ENCODE peak calls at places on chromosomes 3 and 15, in five cellular contexts. P is HL-60, V is choroid plexus epithelial cell, Z is Peyer's patch, O is cardiac fibroblast. A is an unnamed sample.

GRCh38 chr3:182947892-182948291 is 32.4 kb downstream of the DCUN1D1 start:
- DNase-seq in V (no peak), P (no peak), Z (no peak), O (peak), A (peak)

GRCh38 chr15:41926184-41927056 is 32.6 kb upstream of the SPTBN5 start:
- DNase-seq in V (peak), Z (no peak), O (peak), P (no peak), A (no peak)

GRCh38 chr3:49255112-49255511 is 21.9 kb downstream of the C3orf62 start:
- DNase-seq in P (peak), Z (no peak), O (no peak), V (peak), A (peak)

GRCh38 chr3:41418961-41419691 is 219.8 kb downstream of the CTNNB1 start:
- DNase-seq in Z (no peak), O (peak), V (peak), P (no peak), A (no peak)

GRCh38 chr15:80174017-80174746 is 21.4 kb downstream of the FAH start:
- DNase-seq in V (peak), Z (no peak), O (peak), P (no peak), A (no peak)

GRCh38 chr3:62872318-62872717 is 2.9 kb downstream of the CADPS start:
- DNase-seq in V (no peak), P (no peak), Z (no peak), O (no peak), A (no peak)

GRCh38 chr15:64383760-64384159 is 2.5 kb upstream of the PCLAF start:
- DNase-seq in O (no peak), Z (no peak), P (no peak), V (no peak), A (no peak)

GRCh38 chr3:106345353-106346027 is 476.7 kb upstream of the CBLB start:
- DNase-seq in V (peak), Z (no peak), O (peak), P (peak), A (no peak)

GRCh38 chr3:194637066-194637465 is 3.8 kb upstream of the TMEM44 start:
- DNase-seq in V (no peak), P (no peak), Z (no peak), O (peak), A (no peak)

GRCh38 chr3:139123377-139124095 is 78.8 kb upstream of the PRR23C start:
- DNase-seq in Z (no peak), V (peak), P (peak), O (no peak), A (no peak)

GRCh38 chr3:126422571-126423091 is 27.9 kb downstream of the CFAP100 start:
- DNase-seq in P (no peak), Z (no peak), V (no peak), O (no peak), A (no peak)

GRCh38 chr3:40845916-40846315 is 321.2 kb downstream of the ZNF621 start:
- DNase-seq in V (no peak), O (no peak), Z (no peak), P (no peak), A (no peak)

GRCh38 chr15:72222433-72222832 is 8.6 kb downstream of the PKM start:
- DNase-seq in O (peak), Z (peak), P (no peak), V (no peak), A (no peak)

GRCh38 chr3:133209871-133210550 is 171.8 kb downstream of the TMEM108 start:
- DNase-seq in P (peak), Z (no peak), O (peak), V (no peak), A (peak)

GRCh38 chr15:101139986-101140696 is 111.7 kb downstream of the CHSY1 start:
- DNase-seq in Z (no peak), O (no peak), V (no peak), P (no peak), A (no peak)

GRCh38 chr3:127796045-127796720 is 26.1 kb downstream of the MGLL start:
- DNase-seq in P (no peak), O (no peak), Z (no peak), V (no peak), A (no peak)

GRCh38 chr3:3137526-3137925 is 10.8 kb downstream of the TRNT1 start:
- DNase-seq in Z (no peak), P (no peak), V (no peak), O (no peak), A (no peak)

GRCh38 chr3:15287565-15288330 is 44.6 kb downstream of the SH3BP5 start:
- DNase-seq in Z (no peak), V (peak), P (peak), O (peak), A (no peak)

GRCh38 chr3:53243165-53243564 is 12.7 kb downstream of the TKT start:
- DNase-seq in Z (peak), P (peak), O (peak), V (peak), A (no peak)

GRCh38 chr3:47016934-47017435 is 37.5 kb downstream of the NBEAL2 start:
- DNase-seq in Z (no peak), P (peak), O (peak), V (peak), A (peak)

GRCh38 chr3:112512320-112512719 is 13.0 kb upstream of the BTLA start:
- DNase-seq in V (no peak), P (no peak), Z (no peak), O (no peak), A (no peak)

GRCh38 chr3:33360136-33360825 is 79.9 kb downstream of the UBP1 start:
- DNase-seq in O (peak), Z (no peak), P (no peak), V (peak), A (no peak)

GRCh38 chr3:64209866-64210609 is 15.2 kb downstream of the PRICKLE2 start:
- DNase-seq in O (peak), P (no peak), Z (no peak), V (no peak), A (no peak)

GRCh38 chr3:195813916-195814486 is 2.3 kb upstream of the MUC4 start:
- DNase-seq in V (no peak), O (no peak), Z (no peak), P (no peak), A (no peak)

GRCh38 chr3:185270262-185270955 is 16.6 kb upstream of the EHHADH start:
- DNase-seq in P (peak), O (peak), V (peak), Z (no peak), A (peak)
- TF ChIP-seq CTCF in P (peak), O (peak), V (peak), Z (peak), A (peak)

DNA sequence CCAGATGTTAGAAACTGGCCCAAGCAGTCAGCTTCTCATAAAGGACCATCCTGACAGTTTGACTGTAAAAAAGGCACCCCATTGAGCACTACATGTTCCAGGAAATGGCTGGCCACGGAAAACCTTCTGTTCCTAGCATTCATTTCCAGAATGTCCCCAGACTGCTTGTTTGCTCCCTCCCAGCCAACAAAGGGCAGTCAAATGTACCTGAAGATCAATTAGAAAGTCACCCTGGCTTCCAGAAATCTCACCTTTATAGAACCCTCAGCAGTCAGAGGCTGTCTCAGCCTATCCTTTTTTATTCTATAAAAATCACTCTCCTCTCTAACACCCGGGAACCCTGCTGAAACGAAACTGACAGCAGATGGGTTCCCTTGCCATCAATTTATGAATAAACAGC is 774 bp upstream of the SAMMSON start:
- DNase-seq in V (peak), O (no peak), Z (no peak), P (no peak), A (no peak)
- H3K4me3 ChIP-seq in V (peak), O (no peak), Z (no peak), P (no peak), A (no peak)

GRCh38 chr15:25943831-25944230 is 80.7 kb upstream of the ATP10A start:
- DNase-seq in P (no peak), Z (no peak), V (no peak), O (no peak), A (no peak)

GRCh38 chr15:25950014-25950413 is 86.9 kb upstream of the ATP10A start:
- DNase-seq in Z (no peak), O (no peak), V (no peak), P (no peak), A (no peak)

GRCh38 chr15:25944386-25944785 is 81.3 kb upstream of the ATP10A start:
- DNase-seq in Z (no peak), O (no peak), P (no peak), V (no peak), A (no peak)

GRCh38 chr15:25946241-25946786 is 83.2 kb upstream of the ATP10A start:
- DNase-seq in O (no peak), Z (no peak), V (no peak), P (no peak), A (no peak)

DNA sequence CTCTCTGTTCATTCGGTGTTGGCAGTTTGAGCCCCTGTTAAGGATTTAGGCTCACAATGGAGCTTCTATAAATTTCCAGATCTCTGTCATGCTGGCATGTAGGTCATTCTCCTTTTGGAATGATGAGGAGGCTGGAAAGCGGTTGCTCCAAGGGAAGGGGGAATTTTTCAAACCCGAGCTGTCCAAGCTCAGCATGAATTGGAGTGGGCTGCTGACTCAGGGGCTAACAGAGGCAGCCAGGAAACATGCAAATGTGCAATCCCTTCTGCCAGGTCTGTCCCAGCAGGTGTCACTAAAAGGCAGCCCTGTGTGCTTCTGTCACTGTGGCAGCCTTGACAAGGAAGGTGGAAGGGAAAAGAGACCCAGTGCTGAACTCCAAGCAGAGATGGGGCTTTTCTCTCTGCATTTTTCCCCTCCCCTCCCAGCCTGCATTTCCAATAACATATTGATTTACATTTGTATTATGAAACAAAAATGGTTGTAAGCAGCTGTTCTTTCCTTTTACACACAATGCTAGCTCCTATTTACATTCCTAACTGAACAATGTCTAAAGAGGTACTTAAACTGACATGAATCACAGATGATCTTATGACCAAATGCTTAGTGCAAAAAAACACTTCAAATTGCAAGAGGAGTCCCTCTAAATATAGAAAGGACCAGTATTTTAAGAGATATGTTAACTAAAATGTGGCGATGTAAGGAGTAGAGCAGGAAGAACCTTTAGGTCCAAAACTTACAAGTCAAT is 84.4 kb upstream of the ATP10A start:
- DNase-seq in Z (no peak), P (no peak), V (no peak), O (no peak), A (no peak)
- TF ChIP-seq CTCF in Z (no peak), P (no peak), V (no peak), O (no peak), A (peak)

GRCh38 chr3:38229036-38229435 is 36.6 kb upstream of the SLC22A13 start:
- DNase-seq in Z (no peak), V (no peak), O (peak), P (no peak), A (no peak)

GRCh38 chr3:38226273-38226672 is 39.3 kb upstream of the SLC22A13 start:
- DNase-seq in P (no peak), Z (no peak), O (peak), V (peak), A (no peak)

GRCh38 chr3:38232701-38233100 is 32.9 kb upstream of the SLC22A13 start:
- DNase-seq in Z (no peak), O (no peak), V (no peak), P (no peak), A (no peak)

GRCh38 chr3:38224357-38224756 is 41.3 kb upstream of the SLC22A13 start:
- DNase-seq in Z (no peak), O (no peak), V (peak), P (no peak), A (no peak)

DNA sequence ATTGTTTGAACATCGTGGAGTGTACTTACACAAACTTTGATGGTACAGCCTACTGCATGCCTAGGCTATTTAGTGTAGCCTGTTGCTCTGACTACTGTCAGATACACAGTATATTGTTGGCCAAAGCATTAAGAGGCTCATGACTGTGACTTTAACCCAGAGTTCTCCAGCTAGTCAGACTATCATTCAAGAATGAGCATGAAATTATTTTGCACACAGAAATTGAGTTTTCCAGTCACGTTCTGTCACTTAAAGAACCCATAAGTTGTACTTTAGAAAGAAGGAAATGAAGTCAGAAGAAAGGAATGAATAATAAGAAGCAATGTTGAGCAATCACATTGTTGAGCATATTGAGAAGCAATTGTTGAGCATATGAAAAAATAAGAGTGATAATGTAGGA is 37.6 kb upstream of the SLC22A13 start:
- DNase-seq in V (peak), Z (no peak), O (peak), P (no peak), A (no peak)
- H3K4me3 ChIP-seq in V (no peak), Z (no peak), O (no peak), P (no peak), A (no peak)

GRCh38 chr3:116037954-116038911 is 407.1 kb downstream of the LSAMP start:
- DNase-seq in Z (no peak), V (no peak), P (no peak), O (peak), A (peak)
- TF ChIP-seq CTCF in Z (no peak), V (no peak), P (no peak), O (no peak), A (no peak)

DNA sequence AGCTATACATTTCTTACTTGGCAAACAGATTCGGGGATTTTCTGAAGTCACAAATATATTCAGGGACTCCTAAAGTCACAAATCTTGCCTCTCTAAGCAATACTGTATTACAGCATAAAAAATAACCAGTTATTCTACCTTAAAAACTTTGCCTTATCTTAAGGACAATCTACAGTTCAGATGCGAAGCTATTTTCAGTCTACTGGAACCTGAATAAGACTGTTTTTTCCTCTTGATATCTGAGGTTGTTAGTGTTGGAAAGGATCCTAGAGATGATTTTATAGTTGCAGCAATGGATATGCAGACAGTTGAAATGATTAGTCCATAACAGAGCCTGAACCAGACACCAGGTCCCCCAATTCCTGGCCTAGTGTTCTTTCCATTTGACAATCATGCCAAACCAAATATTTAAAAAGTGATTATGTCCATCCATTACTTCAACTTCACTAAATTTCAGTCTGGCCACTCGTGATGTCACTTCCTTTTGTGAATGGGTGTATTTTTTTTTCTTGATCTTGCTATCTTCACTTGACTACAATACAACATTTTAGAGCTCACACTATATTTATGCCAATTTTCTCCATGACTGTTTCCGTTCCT is 1.8 kb downstream of the HDGFL3 start:
- DNase-seq in P (no peak), V (peak), Z (no peak), O (peak), A (peak)
- H3K4me3 ChIP-seq in P (no peak), V (peak), Z (no peak), O (no peak), A (peak)

GRCh38 chr3:157130138-157130880 is 29.6 kb downstream of the CCNL1 start:
- DNase-seq in V (peak), O (peak), P (peak), Z (peak), A (peak)
- TF ChIP-seq CTCF in V (peak), O (peak), P (no peak), Z (peak), A (peak)

DNA sequence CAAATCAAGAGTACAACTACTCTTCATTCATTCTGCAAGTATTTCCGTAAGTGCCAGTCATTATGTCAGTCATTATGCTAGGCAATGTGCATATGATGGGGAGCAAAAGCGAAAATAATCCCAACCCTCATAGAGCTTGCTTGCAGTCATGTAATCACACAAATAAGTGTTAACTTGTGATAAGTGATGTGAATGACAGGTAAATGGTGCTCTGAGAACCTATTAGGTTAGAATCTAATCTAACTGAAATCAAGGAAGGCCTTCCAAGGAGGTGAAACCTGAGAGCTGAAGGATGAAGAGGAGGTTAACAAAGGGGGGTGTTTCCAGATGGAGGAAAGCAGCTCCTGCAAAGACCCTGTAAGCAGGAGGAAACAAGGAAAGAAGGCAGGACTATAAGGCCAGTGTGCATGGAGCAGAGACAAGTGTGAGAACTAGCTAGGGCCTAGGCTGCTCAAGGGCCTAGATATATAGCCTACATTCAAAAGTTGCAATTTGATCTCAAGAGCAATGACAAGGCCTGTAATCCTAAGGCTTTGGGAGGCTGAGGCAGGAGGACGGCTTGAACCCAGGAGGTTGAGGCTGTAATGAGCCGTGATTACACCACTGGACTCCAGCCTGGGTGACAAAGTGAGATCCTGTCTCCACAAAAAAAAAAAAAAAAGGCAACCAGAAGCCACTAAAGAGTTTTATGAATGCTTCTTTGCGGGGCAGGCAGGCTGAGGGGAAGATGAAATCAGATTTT is 5.3 kb downstream of the PTPN9 start:
- DNase-seq in Z (no peak), V (no peak), O (no peak), P (no peak), A (no peak)
- H3K4me3 ChIP-seq in Z (no peak), V (no peak), O (no peak), P (no peak), A (no peak)

GRCh38 chr3:180870008-180870733 is 42.3 kb upstream of the FXR1 start:
- DNase-seq in O (peak), Z (no peak), V (peak), P (no peak), A (no peak)
- TF ChIP-seq CTCF in O (peak), Z (no peak), V (no peak), P (no peak), A (no peak)

A was measured in GM12865.